ENCODE peak calls at places on chromosomes 1 and 21, in nine cellular contexts. A, N, E, H, T, M, C, L and J are unnamed samples.

GRCh38 chr1:227072991-227073390 is 132.9 kb downstream of the COQ8A start:
- DNase-seq in A (peak), N (peak), E (no peak), H (no peak), T (no peak), M (no peak), C (peak), L (no peak), J (peak)

GRCh38 chr1:20932437-20932977 is 145.4 kb upstream of the HP1BP3 start:
- DNase-seq in A (no peak), N (no peak), E (no peak), H (no peak), T (no peak), M (no peak), C (no peak), L (no peak), J (peak)

GRCh38 chr1:72186733-72187307 is 95.5 kb downstream of the NEGR1 start:
- DNase-seq in A (peak), N (peak), E (no peak), H (no peak), T (no peak), M (no peak), C (peak), L (no peak), J (no peak)

GRCh38 chr1:81109038-81109437 is 691.7 kb upstream of the ADGRL2 start:
- DNase-seq in A (no peak), N (no peak), E (no peak), H (no peak), T (no peak), M (no peak), C (no peak), L (no peak), J (no peak)

GRCh38 chr1:225882008-225882698 is at the start of gene TMEM63A:
- DNase-seq in A (peak), N (peak), E (peak), H (peak), T (peak), M (peak), C (peak), L (peak), J (peak)

GRCh38 chr1:162094271-162094670 is 24.8 kb downstream of the NOS1AP start:
- DNase-seq in A (peak), N (peak), E (no peak), H (peak), T (no peak), M (no peak), C (no peak), L (no peak), J (no peak)

GRCh38 chr1:156684227-156684782 is 7.1 kb upstream of the NES start:
- DNase-seq in A (peak), N (peak), E (no peak), H (no peak), T (no peak), M (no peak), C (peak), L (no peak), J (peak)

GRCh38 chr1:171663036-171663853 is 10.8 kb upstream of the MYOC start:
- DNase-seq in A (no peak), N (no peak), E (no peak), H (no peak), T (no peak), M (no peak), C (no peak), L (no peak), J (no peak)

GRCh38 chr1:156833598-156833997 is 16.9 kb upstream of the SH2D2A start:
- DNase-seq in A (no peak), N (no peak), E (no peak), H (no peak), T (peak), M (no peak), C (no peak), L (no peak), J (peak)

GRCh38 chr1:246733706-246734105 is 9.5 kb downstream of the SCCPDH start:
- DNase-seq in A (no peak), N (peak), E (no peak), H (no peak), T (no peak), M (no peak), C (peak), L (no peak), J (no peak)

GRCh38 chr1:243428084-243428483 is 172.2 kb downstream of the SDCCAG8 start:
- DNase-seq in A (no peak), N (no peak), E (no peak), H (no peak), T (no peak), M (no peak), C (no peak), L (no peak), J (no peak)

GRCh38 chr1:197763307-197763706 is 12.0 kb downstream of the DENND1B start:
- DNase-seq in A (no peak), N (peak), E (no peak), H (no peak), T (no peak), M (no peak), C (no peak), L (no peak), J (no peak)

GRCh38 chr1:109793089-109793485 is 29.4 kb upstream of the EPS8L3 start:
- DNase-seq in A (no peak), N (no peak), E (no peak), H (no peak), T (no peak), M (no peak), C (no peak), L (no peak), J (no peak)

GRCh38 chr1:68974447-68974846 is 477.6 kb upstream of the DEPDC1 start:
- DNase-seq in A (no peak), N (no peak), E (no peak), H (no peak), T (no peak), M (no peak), C (no peak), L (no peak), J (no peak)

GRCh38 chr1:203593723-203594122 is 32.9 kb upstream of the ATP2B4 start:
- DNase-seq in A (peak), N (no peak), E (no peak), H (no peak), T (peak), M (peak), C (no peak), L (peak), J (peak)

GRCh38 chr21:26715878-26716506 is 129.2 kb downstream of the ADAMTS1 start:
- DNase-seq in A (peak), N (peak), E (peak), H (peak), T (peak), M (no peak), C (peak), L (no peak), J (peak)

GRCh38 chr1:165686121-165686970 is 12.0 kb downstream of the ALDH9A1 start:
- DNase-seq in A (no peak), N (no peak), E (no peak), H (no peak), T (no peak), M (no peak), C (no peak), L (no peak), J (peak)
- TF ChIP-seq CTCF in A (no peak), N (peak), E (no peak), H (no peak), T (no peak), M (no peak), C (peak), L (no peak), J (no peak)

GRCh38 chr1:201156346-201156745 is 2.1 kb upstream of the TMEM9 start:
- DNase-seq in A (no peak), N (no peak), E (no peak), H (no peak), T (no peak), M (no peak), C (no peak), L (no peak), J (no peak)

GRCh38 chr1:201153474-201154388 is 543 bp downstream of the TMEM9 start:
- DNase-seq in A (peak), N (peak), E (no peak), H (no peak), T (no peak), M (no peak), C (no peak), L (no peak), J (peak)

GRCh38 chr1:201155354-201155753 is 1.1 kb upstream of the TMEM9 start:
- DNase-seq in A (no peak), N (no peak), E (no peak), H (no peak), T (no peak), M (no peak), C (no peak), L (no peak), J (no peak)

GRCh38 chr1:201156819-201157218 is 2.5 kb upstream of the TMEM9 start:
- DNase-seq in A (no peak), N (no peak), E (no peak), H (no peak), T (no peak), M (no peak), C (no peak), L (no peak), J (no peak)

GRCh38 chr1:201154389-201155165 is at the start of gene TMEM9:
- DNase-seq in A (peak), N (peak), E (peak), H (peak), T (peak), M (peak), C (peak), L (peak), J (peak)
- H3K4me3 ChIP-seq in A (peak), N (peak), E (peak), H (peak), T (peak), M (peak), C (peak), L (peak), J (peak)

GRCh38 chr1:163443863-163444262 is 122.1 kb downstream of the NUF2 start:
- DNase-seq in A (no peak), N (no peak), E (no peak), H (no peak), T (no peak), M (no peak), C (no peak), L (no peak), J (no peak)
- TF ChIP-seq CTCF in A (no peak), N (no peak), E (no peak), H (no peak), T (no peak), M (no peak), C (no peak), L (no peak), J (no peak)

GRCh38 chr1:28925350-28925891 is 11.1 kb downstream of the EPB41 start:
- DNase-seq in A (no peak), N (no peak), E (no peak), H (no peak), T (no peak), M (no peak), C (no peak), L (no peak), J (no peak)

GRCh38 chr1:28921286-28921869 is 7.0 kb downstream of the EPB41 start:
- DNase-seq in A (peak), N (no peak), E (no peak), H (no peak), T (no peak), M (no peak), C (peak), L (no peak), J (no peak)

GRCh38 chr1:28928306-28928987 is 14.1 kb downstream of the EPB41 start:
- DNase-seq in A (no peak), N (no peak), E (no peak), H (no peak), T (no peak), M (no peak), C (no peak), L (no peak), J (no peak)

GRCh38 chr1:28927442-28928305 is 13.3 kb downstream of the EPB41 start:
- DNase-seq in A (peak), N (peak), E (no peak), H (no peak), T (no peak), M (no peak), C (peak), L (no peak), J (peak)

DNA sequence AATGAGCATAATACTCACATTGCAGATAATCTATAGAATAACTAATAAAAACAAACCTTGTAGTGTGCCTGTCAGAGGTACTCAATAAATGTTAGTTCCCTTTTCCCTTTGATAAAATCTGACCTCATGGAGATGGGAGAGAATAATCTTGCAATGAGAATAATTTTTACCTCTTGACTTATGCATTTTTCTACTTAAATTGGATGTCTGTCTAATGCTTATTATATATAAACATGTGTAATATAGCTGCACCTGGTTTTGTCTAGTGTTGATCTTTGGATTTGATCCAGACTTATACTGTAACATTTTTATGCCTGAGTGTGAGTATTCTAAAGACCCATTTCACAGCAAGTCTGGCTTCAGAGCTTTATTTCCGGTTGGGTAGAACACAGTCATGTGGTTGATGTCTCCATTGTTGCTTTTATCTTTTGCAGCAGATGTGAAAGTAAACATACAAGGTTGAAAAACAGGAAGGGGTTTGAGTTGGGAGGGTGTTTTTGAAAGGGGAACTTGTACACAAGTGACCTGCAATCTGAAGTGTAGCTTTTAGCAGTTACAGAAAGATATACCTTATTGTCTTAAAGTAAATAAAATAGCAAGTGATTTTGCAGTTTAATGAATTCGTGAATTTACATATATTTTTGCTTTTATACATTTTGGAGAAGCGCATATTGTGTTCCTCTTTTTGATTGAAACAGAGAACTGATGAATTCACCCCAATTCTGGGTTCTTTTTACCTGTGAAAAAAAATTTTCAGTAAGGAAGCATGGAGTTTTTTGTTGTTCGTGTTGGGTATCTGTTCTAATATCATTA is 12.5 kb downstream of the EPB41 start:
- DNase-seq in A (peak), N (no peak), E (no peak), H (no peak), T (no peak), M (no peak), C (peak), L (no peak), J (peak)
- H3K4me3 ChIP-seq in A (no peak), N (no peak), E (no peak), H (no peak), T (no peak), M (no peak), C (no peak), L (no peak), J (peak)

GRCh38 chr1:3707298-3707938 is 44.8 kb upstream of the CCDC27 start:
- DNase-seq in A (no peak), N (no peak), E (no peak), H (no peak), T (no peak), M (no peak), C (no peak), L (no peak), J (no peak)
- TF ChIP-seq CTCF in A (no peak), N (no peak), E (no peak), H (no peak), T (no peak), M (no peak), C (no peak), L (no peak), J (no peak)

GRCh38 chr1:25432364-25432719 is 1.6 kb downstream of the MACO1 start:
- DNase-seq in A (no peak), N (no peak), E (no peak), H (no peak), T (no peak), M (no peak), C (no peak), L (no peak), J (no peak)

GRCh38 chr1:25431495-25432363 is 1.0 kb downstream of the MACO1 start:
- DNase-seq in A (no peak), N (no peak), E (no peak), H (no peak), T (peak), M (no peak), C (no peak), L (peak), J (no peak)

GRCh38 chr1:25433389-25434186 is 2.9 kb downstream of the MACO1 start:
- DNase-seq in A (no peak), N (no peak), E (no peak), H (no peak), T (no peak), M (no peak), C (peak), L (no peak), J (no peak)

GRCh38 chr1:25430666-25431494 is at the start of gene MACO1:
- DNase-seq in A (peak), N (peak), E (peak), H (peak), T (peak), M (peak), C (peak), L (peak), J (peak)

GRCh38 chr1:25432749-25433388 is 2.2 kb downstream of the MACO1 start:
- DNase-seq in A (no peak), N (no peak), E (no peak), H (no peak), T (no peak), M (no peak), C (no peak), L (no peak), J (no peak)
- H3K4me3 ChIP-seq in A (no peak), N (no peak), E (peak), H (no peak), T (no peak), M (peak), C (no peak), L (no peak), J (no peak)

GRCh38 chr1:209375681-209376360 is 207.7 kb upstream of the CAMK1G start:
- DNase-seq in A (peak), N (peak), E (no peak), H (no peak), T (no peak), M (no peak), C (peak), L (no peak), J (no peak)
- TF ChIP-seq CTCF in A (no peak), N (no peak), E (no peak), H (no peak), T (no peak), M (no peak), C (no peak), L (no peak), J (no peak)